ENCODE peak calls at places on chromosomes 13 and 19, in four cellular contexts. K, W, F and D are unnamed samples.
A peak's percentile ranks its signal among the peaks of the same experiment; 100 is the strongest.

GRCh38 chr13:109154546-109154945 is 525.1 kb downstream of the MYO16 start:
- DNase-seq in K (no peak), W (no peak), F (no peak), D (no peak)

GRCh38 chr13:73200432-73200831 is 141.6 kb downstream of the KLF5 start:
- DNase-seq in K (no peak), W (no peak), F (no peak), D (no peak)

GRCh38 chr19:30226464-30227070 is 145.6 kb upstream of the ZNF536 start:
- DNase-seq in K (no peak), F (no peak), W (no peak), D (no peak)

GRCh38 chr13:23159205-23159586 is 21.6 kb upstream of the SGCG start:
- DNase-seq in W (no peak), F (peak; percentile 18), K (no peak), D (peak; percentile 73)

GRCh38 chr19:13813147-13813546 is 17.9 kb downstream of the ZSWIM4 start:
- DNase-seq in F (no peak), W (no peak), K (no peak), D (no peak)

GRCh38 chr19:34639491-34640085 is 37.4 kb downstream of the SCGB2B2 start:
- DNase-seq in W (no peak), F (peak; percentile 74), K (peak; percentile 20), D (no peak)

GRCh38 chr19:14370169-14370998 is 10.9 kb upstream of the ADGRE5 start:
- DNase-seq in K (no peak), F (peak; percentile 76), W (no peak), D (no peak)

GRCh38 chr19:21698215-21698614 is 69.2 kb downstream of the ZNF100 start:
- DNase-seq in F (no peak), W (no peak), K (no peak), D (no peak)

GRCh38 chr19:37114001-37114400 is 35.8 kb downstream of the ZNF420 start:
- DNase-seq in W (no peak), F (no peak), K (no peak), D (no peak)

GRCh38 chr19:32916969-32917611 is 47.5 kb upstream of the SLC7A9 start:
- DNase-seq in K (no peak), F (no peak), W (no peak), D (no peak)

GRCh38 chr19:2495651-2496316 is 19.9 kb downstream of the GADD45B start:
- DNase-seq in K (no peak), W (no peak), F (no peak), D (no peak)

GRCh38 chr19:4910594-4911273 is 1.4 kb downstream of the UHRF1 start:
- DNase-seq in W (no peak), K (no peak), F (peak; percentile 65), D (no peak)

GRCh38 chr13:34627499-34627898 is 314.6 kb upstream of the NBEA start:
- DNase-seq in W (no peak), K (no peak), F (no peak), D (no peak)

GRCh38 chr13:50892162-50892944 is 17.2 kb upstream of the RNASEH2B start:
- DNase-seq in W (no peak), K (no peak), F (peak; percentile 73), D (no peak)

GRCh38 chr13:35471466-35472307 is 4.8 kb downstream of the MAB21L1 start:
- DNase-seq in W (no peak), K (no peak), F (no peak), D (no peak)

GRCh38 chr13:61136515-61136914 is 279.1 kb downstream of the PCDH20 start:
- DNase-seq in W (no peak), K (no peak), F (no peak), D (no peak)

GRCh38 chr19:13097331-13098258 is 5.1 kb downstream of the LYL1 start:
- DNase-seq in K (no peak), W (peak; percentile 51), F (no peak), D (no peak)

GRCh38 chr13:74134777-74135305 is 637 bp upstream of the KLF12 start:
- DNase-seq in F (peak; percentile 69), W (no peak), K (no peak), D (peak; percentile 39)

GRCh38 chr19:38977445-38978314 is 2.1 kb upstream of the FBXO17 start:
- DNase-seq in K (no peak), W (no peak), F (peak; percentile 96), D (no peak)

GRCh38 chr13:43835701-43836100 is 43.8 kb downstream of the CCDC122 start:
- DNase-seq in K (no peak), F (no peak), W (no peak), D (no peak)

GRCh38 chr13:111388851-111389500 is 68.5 kb downstream of the TEX29 start:
- DNase-seq in F (no peak), W (no peak), K (no peak), D (no peak)

GRCh38 chr13:39322836-39323585 is 280.0 kb downstream of the LHFPL6 start:
- DNase-seq in W (no peak), F (no peak), K (no peak), D (no peak)

GRCh38 chr19:40691421-40692211 is 1.2 kb upstream of the NUMBL start:
- DNase-seq in F (no peak), W (no peak), K (no peak), D (no peak)

GRCh38 chr13:27359203-27359821 is 65.1 kb upstream of the GTF3A start:
- DNase-seq in F (peak; percentile 74), W (no peak), K (peak; percentile 54), D (peak; percentile 81)
- TF ChIP-seq CTCF in F (peak; percentile 77), W (no peak), K (peak; percentile 89), D (peak; percentile 60)

GRCh38 chr19:570315-570714 is 2.1 kb upstream of the BSG start:
- DNase-seq in W (no peak), F (no peak), K (no peak), D (no peak)
- TF ChIP-seq CTCF in W (no peak), F (no peak), K (no peak), D (no peak)

GRCh38 chr13:47004022-47004421 is 107.2 kb upstream of the HTR2A start:
- DNase-seq in W (no peak), K (no peak), F (no peak), D (no peak)
- TF ChIP-seq CTCF in W (no peak), K (peak; percentile 20), F (no peak), D (no peak)

DNA sequence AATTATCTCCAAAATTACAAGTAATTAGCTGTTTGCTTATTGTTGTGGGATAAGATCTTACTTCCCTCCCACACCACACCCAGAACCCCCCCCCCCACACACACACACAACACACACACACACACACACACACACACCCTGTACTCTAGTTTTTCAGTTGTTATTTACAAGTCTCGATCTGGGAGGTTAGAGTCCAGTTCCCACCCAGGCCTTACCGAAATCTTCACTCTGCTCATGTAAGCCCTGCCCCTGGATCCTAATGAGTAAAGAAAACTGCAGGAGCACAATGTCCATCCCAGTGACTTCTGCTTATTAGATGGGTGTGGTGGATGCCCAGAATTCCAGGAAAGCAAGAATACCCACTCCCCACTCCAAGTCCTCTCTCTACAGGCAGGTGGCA is 23.0 kb downstream of the STARD13 start:
- DNase-seq in F (no peak), W (no peak), K (no peak), D (no peak)
- TF ChIP-seq CTCF in F (no peak), W (no peak), K (no peak), D (no peak)

DNA sequence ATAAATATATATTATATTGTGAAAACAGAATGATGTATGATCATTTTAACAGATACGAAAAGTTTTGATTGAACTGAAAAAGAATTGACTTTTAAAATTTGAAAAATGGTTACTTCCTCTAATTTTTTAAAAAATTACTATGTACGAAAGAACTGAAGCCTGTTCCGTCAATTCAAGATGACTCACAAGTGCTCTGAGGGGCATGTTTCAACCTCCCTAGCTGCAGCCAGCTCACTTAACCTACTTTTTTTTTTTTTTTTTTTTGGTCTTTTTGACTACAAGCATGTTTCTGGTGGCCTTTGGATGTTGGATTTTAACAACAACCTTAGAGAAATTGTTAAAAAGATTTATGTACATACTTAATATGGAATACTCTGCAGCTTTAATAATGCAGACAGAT is 1139.3 kb downstream of the DIAPH3 start:
- DNase-seq in K (no peak), W (no peak), F (no peak), D (no peak)
- TF ChIP-seq CTCF in K (no peak), W (no peak), F (no peak), D (no peak)